ENCODE peak calls at places on chromosomes 11 and 22, in six cellular contexts. Q is H1, V is K562, D is HCT116, R is HepG2, X is GM12878. F is an unnamed sample.
A peak's percentile ranks its signal among the peaks of the same experiment; 100 is the strongest.

GRCh38 chr11:119739975-119740374 is 11.0 kb upstream of the NECTIN1 start:
- DNase-seq in Q (no peak), V (no peak), D (no peak), R (no peak), X (no peak), F (no peak)

GRCh38 chr11:636511-637332 is at the start of gene DRD4:
- DNase-seq in Q (no peak), V (no peak), D (no peak), R (no peak), X (no peak), F (no peak)

GRCh38 chr11:112440518-112440917 is 179.9 kb upstream of the PLET1 start:
- DNase-seq in Q (peak; percentile 29), V (peak; percentile 10), D (peak; percentile 13), R (no peak), X (no peak), F (no peak)

GRCh38 chr22:21921184-21921721 is 31.4 kb downstream of the PPM1F start:
- DNase-seq in Q (no peak), V (no peak), D (no peak), R (no peak), X (no peak), F (no peak)

GRCh38 chr11:86484164-86484794 is 109.6 kb downstream of the CCDC81 start:
- DNase-seq in Q (no peak), V (peak; percentile 75), D (peak; percentile 31), R (peak; percentile 81), X (no peak), F (peak; percentile 100)

GRCh38 chr11:85848556-85848955 is 6.6 kb upstream of the CCDC83 start:
- DNase-seq in Q (no peak), V (no peak), D (no peak), R (no peak), X (no peak), F (no peak)

GRCh38 chr11:72012897-72013721 is 14.4 kb downstream of the IL18BP start:
- DNase-seq in Q (no peak), V (no peak), D (no peak), R (no peak), X (no peak), F (no peak)

GRCh38 chr11:38819986-38820385 is 2221.9 kb upstream of the RAG2 start:
- DNase-seq in Q (no peak), V (no peak), D (no peak), R (no peak), X (no peak), F (no peak)

GRCh38 chr11:5618807-5619206 is 6.0 kb upstream of the TRIM34 start:
- DNase-seq in Q (no peak), V (no peak), D (no peak), R (peak; percentile 49), X (no peak), F (peak; percentile 43)

GRCh38 chr11:126137146-126137545 is 74.3 kb downstream of the RPUSD4 start:
- DNase-seq in Q (no peak), V (no peak), D (no peak), R (no peak), X (no peak), F (no peak)

GRCh38 chr11:70176940-70177689 is 26.0 kb upstream of the FADD start:
- DNase-seq in Q (peak; percentile 27), V (peak; percentile 94), D (peak; percentile 16), R (peak; percentile 13), X (no peak), F (no peak)

GRCh38 chr11:48055292-48056132 is 75.2 kb downstream of the PTPRJ start:
- DNase-seq in Q (no peak), V (no peak), D (no peak), R (peak; percentile 34), X (no peak), F (no peak)

GRCh38 chr11:35689081-35689996 is 26.8 kb downstream of the TRIM44 start:
- DNase-seq in Q (no peak), V (no peak), D (no peak), R (no peak), X (no peak), F (no peak)

GRCh38 chr22:35399114-35399677 is 744 bp upstream of the MCM5 start:
- DNase-seq in Q (no peak), V (no peak), D (no peak), R (no peak), X (no peak), F (no peak)

GRCh38 chr11:77267910-77268309 is 33.6 kb downstream of the GDPD4 start:
- DNase-seq in Q (no peak), V (no peak), D (no peak), R (no peak), X (no peak), F (no peak)

DNA sequence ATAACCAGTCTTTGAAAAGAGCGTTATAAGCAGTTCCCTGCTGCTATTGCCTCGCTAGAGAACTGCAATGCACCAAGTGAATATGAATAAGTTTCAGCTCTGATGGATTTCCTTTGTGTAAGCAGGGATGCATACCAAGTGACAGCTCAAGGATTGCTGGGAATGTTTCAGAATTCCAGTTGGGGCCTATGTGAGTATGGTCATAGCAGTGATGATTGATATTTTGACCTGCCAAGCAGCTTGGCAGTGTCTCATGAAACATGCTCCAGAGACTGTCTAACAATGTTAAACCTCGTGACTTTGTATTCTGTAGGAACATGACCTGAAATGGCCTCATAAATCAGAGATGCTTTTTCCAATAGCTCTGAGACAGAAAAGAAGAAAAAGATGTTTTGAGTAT is 312.6 kb downstream of the C11orf87 start:
- DNase-seq in Q (no peak), V (no peak), D (no peak), R (no peak), X (no peak), F (no peak)
- TF ChIP-seq POLR2AphosphoS5 in Q (no peak), V (no peak), D (no peak), R (no peak), X (no peak), F (no peak)

GRCh38 chr11:121936375-121936774 is 179.6 kb downstream of the BLID start:
- DNase-seq in Q (no peak), V (no peak), D (no peak), R (no peak), X (no peak), F (no peak)
- TF ChIP-seq MAX in Q (no peak), V (no peak), D (no peak), R (no peak), X (no peak), F (no peak)

GRCh38 chr22:19759994-19760651 is 455 bp upstream of the TBX1 start:
- DNase-seq in Q (no peak), V (peak; percentile 98), D (no peak), R (no peak), X (no peak), F (no peak)

GRCh38 chr22:19760652-19761002 is at the start of gene TBX1:
- DNase-seq in Q (no peak), V (no peak), D (no peak), R (no peak), X (no peak), F (no peak)

GRCh38 chr22:19758896-19759458 is 1.6 kb upstream of the TBX1 start:
- DNase-seq in Q (no peak), V (no peak), D (no peak), R (no peak), X (no peak), F (no peak)

GRCh38 chr22:19757985-19758895 is 2.3 kb upstream of the TBX1 start:
- DNase-seq in Q (no peak), V (no peak), D (no peak), R (no peak), X (no peak), F (no peak)

GRCh38 chr22:19759459-19759993 is 1.1 kb upstream of the TBX1 start:
- DNase-seq in Q (no peak), V (no peak), D (no peak), R (no peak), X (no peak), F (no peak)
- TF ChIP-seq EZH2 in Q (peak; percentile 97), V (no peak), D (no peak), R (no peak), X (no peak), F (peak; percentile 45)

GRCh38 chr11:57162179-57162898 is 19.4 kb upstream of the LRRC55 start:
- DNase-seq in Q (no peak), V (no peak), D (no peak), R (no peak), X (no peak), F (no peak)
- TF ChIP-seq POLR2AphosphoS5 in Q (no peak), V (no peak), D (no peak), R (no peak), X (no peak), F (no peak)

GRCh38 chr11:1771273-1771672 is 7.5 kb upstream of the CTSD start:
- DNase-seq in Q (no peak), V (no peak), D (no peak), R (no peak), X (no peak), F (no peak)
- TF ChIP-seq MAX in Q (no peak), V (no peak), D (no peak), R (no peak), X (no peak), F (no peak)

DNA sequence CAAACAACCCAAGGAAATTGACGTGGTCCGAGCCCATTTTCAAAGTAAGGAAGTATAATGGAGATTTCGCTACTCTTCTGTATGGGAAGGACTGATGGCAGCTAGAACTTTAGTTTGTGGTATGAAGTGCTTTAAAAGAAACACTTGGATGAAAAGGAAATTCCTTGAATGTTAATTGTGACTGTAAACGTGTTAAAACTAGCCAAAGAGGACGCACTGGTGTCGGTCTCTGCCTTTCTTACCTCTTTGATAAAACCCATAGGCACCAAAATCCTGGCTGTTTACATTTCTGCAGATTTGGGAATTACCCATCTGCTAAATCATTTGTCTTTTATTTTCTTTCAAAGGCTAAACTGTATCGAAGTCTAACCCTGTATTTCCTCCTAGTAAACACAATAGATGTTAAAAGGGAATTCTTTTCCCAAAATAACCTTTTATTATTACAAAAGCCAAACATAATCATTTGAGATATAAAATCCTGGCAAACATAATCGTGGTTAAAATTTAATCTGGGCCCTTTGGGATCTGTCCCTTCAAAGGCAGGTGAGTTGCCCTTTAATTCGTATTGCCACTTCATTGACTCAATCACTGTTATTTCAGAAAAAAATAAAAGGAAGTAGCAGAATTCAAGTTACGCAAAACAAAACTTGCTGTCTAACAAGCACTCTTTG is 2.4 kb downstream of the RASSF10 start:
- DNase-seq in Q (no peak), V (no peak), D (no peak), R (no peak), X (no peak), F (no peak)
- TF ChIP-seq EZH2 in Q (no peak), V (no peak), D (no peak), R (no peak), X (no peak), F (no peak)

F was measured in endothelial cell of umbilical vein.